ENCODE peak calls at places on chromosome 9, in six cellular contexts. One of them, this sample, is unnamed.

GRCh38 chr9:99055384-99055783 is 49.5 kb upstream of the TGFBR1 start:
- DNase-seq in iPS-NIHi11: no peak
- DNase-seq in mesendoderm: no peak
- DNase-seq in EH: no peak
- DNase-seq in stimulated activated CD8-positive, alpha-beta memory T cell treated with anti-CD3 and anti-CD28 coated beads, Interleukin-12 subunit alpha, Interleukin-12 subunit beta, amount 100 ng/mL, for 4 hours: no peak
- DNase-seq in brain microvascular endothelial cell: no peak
- DNase-seq in this sample: no peak

GRCh38 chr9:89635007-89635742 is 30.4 kb downstream of the GADD45G start:
- DNase-seq in brain microvascular endothelial cell: peak
- DNase-seq in EH: peak
- DNase-seq in iPS-NIHi11: no peak
- DNase-seq in stimulated activated CD8-positive, alpha-beta memory T cell treated with anti-CD3 and anti-CD28 coated beads, Interleukin-12 subunit alpha, Interleukin-12 subunit beta, amount 100 ng/mL, for 4 hours: no peak
- DNase-seq in mesendoderm: no peak
- DNase-seq in this sample: no peak

GRCh38 chr9:35790385-35791291 is 753 bp upstream of the NPR2 start:
- DNase-seq in mesendoderm: peak
- DNase-seq in stimulated activated CD8-positive, alpha-beta memory T cell treated with anti-CD3 and anti-CD28 coated beads, Interleukin-12 subunit alpha, Interleukin-12 subunit beta, amount 100 ng/mL, for 4 hours: no peak
- DNase-seq in iPS-NIHi11: peak
- DNase-seq in brain microvascular endothelial cell: peak
- DNase-seq in EH: peak
- DNase-seq in this sample: peak

GRCh38 chr9:95516221-95516735 is 493 bp downstream of the PTCH1 start:
- DNase-seq in EH: no peak
- DNase-seq in brain microvascular endothelial cell: no peak
- DNase-seq in mesendoderm: no peak
- DNase-seq in stimulated activated CD8-positive, alpha-beta memory T cell treated with anti-CD3 and anti-CD28 coated beads, Interleukin-12 subunit alpha, Interleukin-12 subunit beta, amount 100 ng/mL, for 4 hours: no peak
- DNase-seq in iPS-NIHi11: no peak
- DNase-seq in this sample: no peak

GRCh38 chr9:3058409-3058808 is 214.5 kb upstream of the PUM3 start:
- DNase-seq in brain microvascular endothelial cell: no peak
- DNase-seq in stimulated activated CD8-positive, alpha-beta memory T cell treated with anti-CD3 and anti-CD28 coated beads, Interleukin-12 subunit alpha, Interleukin-12 subunit beta, amount 100 ng/mL, for 4 hours: no peak
- DNase-seq in EH: no peak
- DNase-seq in mesendoderm: no peak
- DNase-seq in iPS-NIHi11: no peak
- DNase-seq in this sample: no peak

GRCh38 chr9:108477538-108478006 is 378.2 kb downstream of the ACTL7B start:
- DNase-seq in mesendoderm: no peak
- DNase-seq in iPS-NIHi11: no peak
- DNase-seq in stimulated activated CD8-positive, alpha-beta memory T cell treated with anti-CD3 and anti-CD28 coated beads, Interleukin-12 subunit alpha, Interleukin-12 subunit beta, amount 100 ng/mL, for 4 hours: no peak
- DNase-seq in brain microvascular endothelial cell: peak
- DNase-seq in EH: peak
- DNase-seq in this sample: no peak

GRCh38 chr9:28848671-28849070 is 1275.4 kb upstream of the C9orf72 start:
- DNase-seq in EH: no peak
- DNase-seq in iPS-NIHi11: no peak
- DNase-seq in mesendoderm: no peak
- DNase-seq in stimulated activated CD8-positive, alpha-beta memory T cell treated with anti-CD3 and anti-CD28 coated beads, Interleukin-12 subunit alpha, Interleukin-12 subunit beta, amount 100 ng/mL, for 4 hours: no peak
- DNase-seq in brain microvascular endothelial cell: no peak
- DNase-seq in this sample: no peak

GRCh38 chr9:100379862-100380261 is 27.1 kb upstream of the TEX10 start:
- DNase-seq in stimulated activated CD8-positive, alpha-beta memory T cell treated with anti-CD3 and anti-CD28 coated beads, Interleukin-12 subunit alpha, Interleukin-12 subunit beta, amount 100 ng/mL, for 4 hours: no peak
- DNase-seq in EH: peak
- DNase-seq in iPS-NIHi11: no peak
- DNase-seq in mesendoderm: peak
- DNase-seq in brain microvascular endothelial cell: peak
- DNase-seq in this sample: no peak

GRCh38 chr9:135506327-135507103 is 6.0 kb downstream of the MRPS2 start:
- DNase-seq in mesendoderm: peak
- DNase-seq in iPS-NIHi11: peak
- DNase-seq in stimulated activated CD8-positive, alpha-beta memory T cell treated with anti-CD3 and anti-CD28 coated beads, Interleukin-12 subunit alpha, Interleukin-12 subunit beta, amount 100 ng/mL, for 4 hours: no peak
- DNase-seq in brain microvascular endothelial cell: no peak
- DNase-seq in EH: peak
- DNase-seq in this sample: no peak

GRCh38 chr9:112378441-112379176 is 1.3 kb upstream of the HSDL2 start:
- DNase-seq in brain microvascular endothelial cell: peak
- DNase-seq in mesendoderm: peak
- DNase-seq in EH: peak
- DNase-seq in iPS-NIHi11: peak
- DNase-seq in stimulated activated CD8-positive, alpha-beta memory T cell treated with anti-CD3 and anti-CD28 coated beads, Interleukin-12 subunit alpha, Interleukin-12 subunit beta, amount 100 ng/mL, for 4 hours: peak
- DNase-seq in this sample: no peak

GRCh38 chr9:84500218-84500617 is 159.7 kb upstream of the SLC28A3 start:
- DNase-seq in stimulated activated CD8-positive, alpha-beta memory T cell treated with anti-CD3 and anti-CD28 coated beads, Interleukin-12 subunit alpha, Interleukin-12 subunit beta, amount 100 ng/mL, for 4 hours: no peak
- DNase-seq in mesendoderm: no peak
- DNase-seq in iPS-NIHi11: no peak
- DNase-seq in brain microvascular endothelial cell: no peak
- DNase-seq in EH: no peak
- DNase-seq in this sample: no peak

GRCh38 chr9:124010303-124010664 is 1.3 kb upstream of the LHX2 start:
- DNase-seq in mesendoderm: no peak
- DNase-seq in EH: no peak
- DNase-seq in iPS-NIHi11: no peak
- DNase-seq in stimulated activated CD8-positive, alpha-beta memory T cell treated with anti-CD3 and anti-CD28 coated beads, Interleukin-12 subunit alpha, Interleukin-12 subunit beta, amount 100 ng/mL, for 4 hours: no peak
- DNase-seq in brain microvascular endothelial cell: no peak
- DNase-seq in this sample: no peak

This sample was measured in head of caudate nucleus.